ENCODE peak calls at places on chromosomes 16 and 17, in nine cellular contexts. Q is GM13977, U is endothelial cell, V is uterus, C is pancreas, X is AG09309, K is upper lobe of left lung, P is stomach, L is lower lobe of right lung. J is an unnamed sample.

GRCh38 chr16:67718668-67719047 is 458 bp downstream of the GFOD2 start:
- DNase-seq in Q (peak), U (no peak), V (no peak), C (no peak), X (no peak), K (no peak), P (no peak), L (no peak), J (no peak)

GRCh38 chr17:17181666-17182600 is 24.2 kb downstream of the PLD6 start:
- DNase-seq in Q (peak), U (no peak), V (no peak), C (no peak), X (no peak), K (no peak), P (no peak), L (no peak), J (no peak)

GRCh38 chr17:52170963-52171572 is 12.6 kb upstream of the CA10 start:
- DNase-seq in Q (no peak), U (peak), V (no peak), C (no peak), X (no peak), K (no peak), P (peak), L (no peak), J (peak)

GRCh38 chr17:61410555-61411089 is 11.0 kb downstream of the TBX2 start:
- DNase-seq in Q (peak), U (peak), V (peak), C (peak), X (no peak), K (peak), P (peak), L (peak), J (peak)

GRCh38 chr16:83878838-83879237 is 20.1 kb upstream of the MLYCD start:
- DNase-seq in Q (no peak), U (no peak), V (no peak), C (no peak), X (peak), K (no peak), P (no peak), L (no peak), J (no peak)

GRCh38 chr16:29862383-29862883 is 593 bp downstream of the CDIPT start:
- DNase-seq in Q (no peak), U (peak), V (no peak), C (no peak), X (no peak), K (no peak), P (peak), L (no peak), J (no peak)

GRCh38 chr16:4850211-4850610 is 2.9 kb downstream of the UBN1 start:
- DNase-seq in Q (no peak), U (no peak), V (no peak), C (no peak), X (no peak), K (no peak), P (no peak), L (no peak), J (no peak)

GRCh38 chr16:2022723-2023097 is 3.1 kb downstream of the NPW start:
- DNase-seq in Q (no peak), U (peak), V (no peak), C (peak), X (no peak), K (no peak), P (no peak), L (no peak), J (no peak)

GRCh38 chr16:56279914-56280313 is 88.6 kb downstream of the GNAO1 start:
- DNase-seq in Q (no peak), U (no peak), V (no peak), C (no peak), X (no peak), K (no peak), P (no peak), L (no peak), J (no peak)

GRCh38 chr16:9447195-9447551 is 355.7 kb downstream of the HAPSTR1 start:
- DNase-seq in Q (no peak), U (no peak), V (no peak), C (peak), X (no peak), K (peak), P (peak), L (peak), J (no peak)

GRCh38 chr17:65457183-65457582 is 104.3 kb downstream of the AXIN2 start:
- DNase-seq in Q (no peak), U (no peak), V (no peak), C (no peak), X (no peak), K (no peak), P (no peak), L (no peak), J (no peak)

GRCh38 chr17:65455154-65455971 is 106.1 kb downstream of the AXIN2 start:
- DNase-seq in Q (no peak), U (no peak), V (no peak), C (no peak), X (no peak), K (no peak), P (no peak), L (no peak), J (no peak)

GRCh38 chr17:65457635-65458257 is 103.7 kb downstream of the AXIN2 start:
- DNase-seq in Q (no peak), U (no peak), V (no peak), C (no peak), X (no peak), K (no peak), P (no peak), L (no peak), J (no peak)

GRCh38 chr17:65456368-65457151 is 104.9 kb downstream of the AXIN2 start:
- DNase-seq in Q (no peak), U (no peak), V (no peak), C (no peak), X (no peak), K (no peak), P (no peak), L (no peak), J (no peak)

GRCh38 chr17:65455972-65456343 is 105.5 kb downstream of the AXIN2 start:
- DNase-seq in Q (no peak), U (peak), V (peak), C (no peak), X (no peak), K (peak), P (no peak), L (no peak), J (no peak)
- TF ChIP-seq CTCF in Q (no peak), U (no peak), V (peak), C (no peak), X (peak), K (no peak), P (peak), L (peak), J (no peak)

GRCh38 chr16:7405166-7405565 is 72.5 kb downstream of the RBFOX1 start:
- DNase-seq in Q (no peak), U (peak), V (no peak), C (peak), X (no peak), K (peak), P (peak), L (peak), J (peak)
- TF ChIP-seq CTCF in Q (no peak), U (no peak), V (no peak), C (no peak), X (no peak), K (peak), P (peak), L (peak), J (peak)

DNA sequence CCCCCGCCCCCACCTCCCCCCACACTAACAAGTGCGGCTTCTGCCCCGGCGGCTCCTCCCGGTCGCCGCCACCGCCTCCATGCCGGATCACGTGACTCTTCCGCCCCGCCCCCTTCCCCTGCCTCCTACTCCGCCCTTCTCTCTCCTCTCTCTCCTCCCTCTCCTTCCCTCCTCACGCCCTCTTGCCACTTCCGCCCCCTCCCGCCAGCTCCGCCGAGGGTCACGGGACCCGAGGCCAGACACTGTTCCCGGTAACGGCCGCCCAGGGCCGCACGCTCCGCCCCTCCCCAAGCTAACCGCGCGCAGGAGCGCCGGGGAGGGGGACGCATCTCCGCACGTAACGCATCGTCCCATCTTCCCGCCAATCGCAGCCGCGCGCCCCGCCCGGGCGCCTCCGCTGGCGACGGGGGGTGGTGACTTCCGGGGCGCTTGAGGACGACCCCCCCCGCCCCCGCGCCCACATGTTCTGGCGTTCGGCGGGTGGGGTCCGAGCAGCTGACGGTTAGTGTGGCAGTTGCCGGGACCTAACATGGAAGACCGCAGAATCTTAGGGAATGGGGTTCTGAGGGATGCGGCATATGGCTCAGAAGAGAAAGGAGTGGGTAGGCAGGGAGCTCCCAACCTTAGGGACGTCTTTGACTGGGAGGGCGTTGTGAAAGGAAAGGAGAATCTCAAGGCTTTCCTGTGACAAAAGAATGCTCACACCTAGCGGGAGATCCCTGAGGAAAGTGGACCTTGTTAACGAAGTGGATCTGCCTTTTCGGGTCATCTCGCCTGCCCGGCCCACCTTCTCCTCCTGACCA is at the start of gene USP32:
- DNase-seq in Q (peak), U (peak), V (peak), C (peak), X (peak), K (peak), P (peak), L (peak), J (peak)
- TF ChIP-seq CTCF in Q (peak), U (no peak), V (peak), C (peak), X (peak), K (peak), P (no peak), L (peak), J (no peak)

DNA sequence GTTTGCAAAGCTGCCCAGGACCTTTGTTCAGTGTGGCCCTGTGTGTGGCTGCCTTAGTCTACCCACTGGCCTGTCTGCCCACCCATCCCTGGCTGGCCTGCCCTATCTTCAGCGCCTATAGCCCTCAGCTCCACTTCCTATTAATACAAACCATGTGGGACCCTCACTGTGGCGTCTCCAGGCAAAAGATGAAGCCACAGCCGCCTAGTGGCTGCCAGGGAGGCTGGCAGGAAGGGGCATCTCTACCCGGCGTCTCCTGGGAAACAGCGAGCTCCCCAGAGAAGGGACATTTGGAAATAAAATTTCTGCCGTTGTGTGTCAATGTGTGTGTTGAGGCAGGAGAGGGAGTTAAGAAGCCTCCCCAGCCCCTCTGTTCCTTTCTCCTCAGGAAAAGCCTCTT is 31.5 kb downstream of the NEUROD2 start:
- DNase-seq in Q (no peak), U (peak), V (no peak), C (no peak), X (no peak), K (no peak), P (no peak), L (no peak), J (peak)
- TF ChIP-seq CTCF in Q (peak), U (peak), V (no peak), C (peak), X (peak), K (no peak), P (peak), L (peak), J (peak)

GRCh38 chr17:63995626-63996025 is 2.5 kb upstream of the PRR29 start:
- DNase-seq in Q (no peak), U (no peak), V (peak), C (no peak), X (no peak), K (peak), P (no peak), L (peak), J (no peak)
- TF ChIP-seq CTCF in Q (no peak), U (no peak), V (no peak), C (no peak), X (no peak), K (no peak), P (no peak), L (no peak), J (no peak)

J was measured in glutamatergic neuron.